ENCODE peak calls at places on chromosome 2, in eight cellular contexts. P is stimulated activated CD4-positive, alpha-beta T cell treated with anti-CD3 and anti-CD28 coated beads, TNF-alpha, amount 100 ng/mL, for 1 hour; G is AG08396; T is stimulated activated CD8-positive, alpha-beta memory T cell treated with anti-CD3 and anti-CD28 coated beads, Interleukin-2, amount 100 ng/mL, for 1 hour; B is psoas muscle; M is activated T-helper 9 cell treated with anti-CD3 and anti-CD28 coated beads, Interleukin-2, amount 50 U/mL, for 16 hours; N is fibroblast of lung; C is H7. R is an unnamed sample.

GRCh38 chr2:240988146-240988545 is 10.3 kb upstream of the SNED1 start:
- DNase-seq in P (no peak), G (no peak), T (no peak), B (peak; percentile 44), M (no peak), N (peak; percentile 48), C (no peak), R (no peak)

GRCh38 chr2:230714122-230714453 is 1.4 kb downstream of the CAB39 start:
- DNase-seq in P (no peak), G (peak; percentile 84), T (no peak), B (no peak), M (peak; percentile 4), N (peak; percentile 84), C (no peak), R (peak; percentile 36)

GRCh38 chr2:240638517-240639160 is 13.4 kb downstream of the GPR35 start:
- DNase-seq in P (no peak), G (no peak), T (no peak), B (peak; percentile 73), M (no peak), N (no peak), C (no peak), R (no peak)

GRCh38 chr2:205166749-205167148 is 515.6 kb upstream of the NRP2 start:
- DNase-seq in P (no peak), G (no peak), T (no peak), B (no peak), M (no peak), N (no peak), C (no peak), R (no peak)

GRCh38 chr2:182973441-182974352 is 64.6 kb downstream of the NCKAP1 start:
- DNase-seq in P (no peak), G (no peak), T (no peak), B (no peak), M (no peak), N (no peak), C (no peak), R (no peak)

GRCh38 chr2:151809073-151809383 is 19.2 kb downstream of the ARL5A start:
- DNase-seq in P (no peak), G (no peak), T (no peak), B (no peak), M (no peak), N (no peak), C (no peak), R (no peak)

GRCh38 chr2:84427235-84428138 is 31.6 kb downstream of the SUCLG1 start:
- DNase-seq in P (no peak), G (no peak), T (no peak), B (no peak), M (no peak), N (peak; percentile 57), C (no peak), R (no peak)

GRCh38 chr2:111123751-111124150 is 3.0 kb downstream of the BCL2L11 start:
- DNase-seq in P (no peak), G (no peak), T (no peak), B (no peak), M (no peak), N (no peak), C (peak; percentile 25), R (no peak)

GRCh38 chr2:106108351-106108750 is 85.8 kb downstream of the UXS1 start:
- DNase-seq in P (no peak), G (peak; percentile 44), T (no peak), B (no peak), M (no peak), N (peak; percentile 54), C (no peak), R (no peak)

GRCh38 chr2:71336384-71336783 is 4.8 kb downstream of the ZNF638 start:
- DNase-seq in P (no peak), G (no peak), T (no peak), B (no peak), M (no peak), N (no peak), C (no peak), R (no peak)

GRCh38 chr2:151730242-151730975 is 3.9 kb downstream of the NEB start:
- DNase-seq in P (no peak), G (no peak), T (no peak), B (no peak), M (no peak), N (peak; percentile 72), C (no peak), R (peak; percentile 5)

GRCh38 chr2:66440692-66441091 is 5.8 kb downstream of the MEIS1 start:
- DNase-seq in P (no peak), G (no peak), T (no peak), B (peak; percentile 61), M (no peak), N (peak; percentile 70), C (peak; percentile 37), R (no peak)

GRCh38 chr2:37554157-37554515 is 117.3 kb downstream of the CDC42EP3 start:
- DNase-seq in P (no peak), G (no peak), T (no peak), B (no peak), M (no peak), N (no peak), C (no peak), R (no peak)

GRCh38 chr2:181174880-181175590 is 194.6 kb downstream of the UBE2E3 start:
- DNase-seq in P (no peak), G (no peak), T (no peak), B (no peak), M (no peak), N (peak; percentile 86), C (no peak), R (no peak)

GRCh38 chr2:122692400-122693083 is 937.1 kb downstream of the TSN start:
- DNase-seq in P (no peak), G (no peak), T (no peak), B (no peak), M (no peak), N (no peak), C (no peak), R (no peak)

R was measured in H4.